ENCODE peak calls at places on chromosomes 11 and 22, in four cellular contexts. S, N, X and L are unnamed samples.

GRCh38 chr11:65500262-65501004 is 1.6 kb downstream of the MALAT1 start:
- DNase-seq in S (no peak), N (no peak), X (no peak), L (peak)

GRCh38 chr22:35473971-35474370 is 66.7 kb upstream of the RASD2 start:
- DNase-seq in S (no peak), N (no peak), X (no peak), L (no peak)

GRCh38 chr11:104105155-104105554 is 58.8 kb downstream of the PDGFD start:
- DNase-seq in S (no peak), N (no peak), X (no peak), L (no peak)

GRCh38 chr11:21511835-21512440 is 680.9 kb upstream of the ANO5 start:
- DNase-seq in S (peak), N (peak), X (peak), L (peak)

GRCh38 chr11:64268687-64269379 is 15.6 kb downstream of the BAD start:
- DNase-seq in S (peak), N (peak), X (peak), L (peak)

GRCh38 chr11:92909214-92909613 is 60.2 kb upstream of the MTNR1B start:
- DNase-seq in S (no peak), N (no peak), X (no peak), L (no peak)

GRCh38 chr22:24400726-24401596 is 26.4 kb upstream of the ADORA2A start:
- DNase-seq in S (no peak), N (no peak), X (no peak), L (no peak)

GRCh38 chr11:58787903-58788302 is 56.2 kb upstream of the GLYAT start:
- DNase-seq in S (no peak), N (no peak), X (no peak), L (no peak)

GRCh38 chr22:20567993-20568417 is 60.6 kb downstream of the MED15 start:
- DNase-seq in S (no peak), N (no peak), X (peak), L (no peak)

GRCh38 chr22:17576475-17576874 is 13.2 kb downstream of the SLC25A18 start:
- DNase-seq in S (no peak), N (no peak), X (no peak), L (no peak)

GRCh38 chr11:64518928-64519327 is 72.1 kb upstream of the SLC22A12 start:
- DNase-seq in S (no peak), N (no peak), X (no peak), L (no peak)

GRCh38 chr11:76706667-76707066 is 36.1 kb upstream of the LRRC32 start:
- DNase-seq in S (no peak), N (no peak), X (no peak), L (no peak)

GRCh38 chr11:76705834-76706233 is 35.3 kb upstream of the LRRC32 start:
- DNase-seq in S (no peak), N (no peak), X (no peak), L (peak)

GRCh38 chr11:76702378-76703128 is 32.0 kb upstream of the LRRC32 start:
- DNase-seq in S (no peak), N (no peak), X (peak), L (no peak)

GRCh38 chr11:76703707-76704106 is 33.2 kb upstream of the LRRC32 start:
- DNase-seq in S (no peak), N (no peak), X (no peak), L (no peak)

GRCh38 chr11:76704171-76704948 is 33.8 kb upstream of the LRRC32 start:
- DNase-seq in S (no peak), N (no peak), X (no peak), L (no peak)
- H3K4me3 ChIP-seq in S (no peak), N (no peak), X (no peak), L (no peak)

GRCh38 chr22:42272431-42273004 is 2.1 kb upstream of the TCF20 start:
- DNase-seq in S (no peak), N (no peak), X (no peak), L (no peak)
- TF ChIP-seq REST in S (no peak), N (no peak), X (no peak), L (no peak)

GRCh38 chr11:124877631-124878496 is 12.6 kb downstream of the ROBO3 start:
- DNase-seq in S (no peak), N (no peak), X (no peak), L (no peak)
- TF ChIP-seq GABPA in S (no peak), N (no peak), X (no peak), L (no peak)

GRCh38 chr11:45859661-45860140 is 12.4 kb downstream of the CRY2 start:
- DNase-seq in S (no peak), N (peak), X (no peak), L (no peak)
- H3K4me3 ChIP-seq in S (no peak), N (no peak), X (no peak), L (no peak)

DNA sequence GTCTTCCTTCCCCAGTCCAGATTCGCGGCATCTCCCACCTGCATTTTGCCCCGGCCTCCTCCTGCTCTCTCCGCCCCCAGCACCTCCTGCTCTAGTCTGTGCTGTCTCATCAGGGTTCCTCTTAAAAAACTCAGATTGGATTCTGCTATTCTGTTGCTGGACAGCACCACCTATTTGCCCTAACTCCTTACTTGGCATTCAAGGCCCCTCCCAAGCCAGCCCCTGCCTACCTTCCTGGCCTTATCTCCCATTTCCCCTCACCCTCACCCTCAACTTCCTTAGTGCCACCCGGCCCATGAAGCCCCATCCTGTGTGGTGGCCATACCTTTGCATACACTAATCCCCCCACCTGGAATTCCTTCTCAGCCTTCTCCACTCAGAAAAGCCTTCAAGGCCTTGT is 59.9 kb upstream of the PRDM11 start:
- DNase-seq in S (no peak), N (no peak), X (no peak), L (no peak)
- TF ChIP-seq REST in S (no peak), N (peak), X (no peak), L (peak)

DNA sequence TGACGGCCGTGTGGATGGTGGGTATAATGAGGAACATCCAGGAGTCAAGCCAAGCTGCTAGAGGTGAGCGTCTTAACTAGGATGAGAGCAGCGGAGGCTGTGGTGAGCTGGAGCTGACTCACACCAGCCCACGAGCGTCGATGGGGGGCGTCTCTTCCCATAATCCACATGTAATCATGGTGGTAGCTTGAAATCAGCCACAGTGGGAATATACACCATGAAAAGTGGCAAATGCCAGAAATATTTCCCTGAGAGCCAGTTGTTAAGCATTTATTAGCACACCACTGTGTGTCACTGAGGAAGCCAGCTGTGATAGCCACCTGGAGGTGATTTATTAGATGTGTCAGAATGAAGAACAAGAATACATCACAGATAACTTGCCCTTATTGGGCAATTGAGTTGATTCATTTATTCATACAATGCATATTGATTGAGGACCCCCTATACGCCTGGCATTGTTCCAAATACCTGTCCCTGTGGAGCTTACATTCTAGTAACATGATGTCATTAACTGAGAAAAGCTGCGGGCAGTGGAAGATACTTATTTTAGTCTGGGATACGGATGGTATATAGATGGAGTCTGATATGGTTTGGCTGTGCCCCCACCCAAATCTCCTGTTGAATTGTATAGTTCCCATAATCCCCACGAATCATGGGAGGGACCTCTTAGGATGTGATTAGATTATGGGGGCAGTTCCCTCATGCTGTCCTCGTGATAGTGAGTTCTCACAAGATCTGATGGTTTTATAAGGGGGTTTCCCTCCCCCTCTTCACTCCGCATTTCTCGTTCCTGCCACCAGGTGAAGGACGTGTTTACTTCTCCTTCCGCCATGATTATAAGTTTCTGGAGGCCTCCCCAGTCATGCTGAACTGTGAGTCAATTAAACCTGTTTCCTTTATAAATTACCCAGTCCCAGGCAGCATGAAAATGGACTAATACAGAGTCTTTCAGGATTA is 473.4 kb downstream of the METTL15 start:
- DNase-seq in S (no peak), N (no peak), X (no peak), L (no peak)
- TF ChIP-seq GABPA in S (no peak), N (no peak), X (no peak), L (no peak)

GRCh38 chr22:49658902-49659280 is 168.8 kb downstream of the BRD1 start:
- DNase-seq in S (no peak), N (no peak), X (no peak), L (no peak)

GRCh38 chr22:49656291-49656851 is 171.3 kb downstream of the BRD1 start:
- DNase-seq in S (no peak), N (no peak), X (no peak), L (peak)

GRCh38 chr22:49657974-49658550 is 169.6 kb downstream of the BRD1 start:
- DNase-seq in S (no peak), N (no peak), X (no peak), L (no peak)

GRCh38 chr22:49659281-49659923 is 168.3 kb downstream of the BRD1 start:
- DNase-seq in S (no peak), N (no peak), X (no peak), L (no peak)

GRCh38 chr22:49657275-49657973 is 170.2 kb downstream of the BRD1 start:
- DNase-seq in S (no peak), N (no peak), X (peak), L (peak)
- H3K4me3 ChIP-seq in S (no peak), N (no peak), X (peak), L (peak)

GRCh38 chr11:67239795-67240574 is 26.3 kb upstream of the GRK2 start:
- DNase-seq in S (peak), N (peak), X (peak), L (peak)
- TF ChIP-seq REST in S (peak), N (peak), X (no peak), L (peak)

DNA sequence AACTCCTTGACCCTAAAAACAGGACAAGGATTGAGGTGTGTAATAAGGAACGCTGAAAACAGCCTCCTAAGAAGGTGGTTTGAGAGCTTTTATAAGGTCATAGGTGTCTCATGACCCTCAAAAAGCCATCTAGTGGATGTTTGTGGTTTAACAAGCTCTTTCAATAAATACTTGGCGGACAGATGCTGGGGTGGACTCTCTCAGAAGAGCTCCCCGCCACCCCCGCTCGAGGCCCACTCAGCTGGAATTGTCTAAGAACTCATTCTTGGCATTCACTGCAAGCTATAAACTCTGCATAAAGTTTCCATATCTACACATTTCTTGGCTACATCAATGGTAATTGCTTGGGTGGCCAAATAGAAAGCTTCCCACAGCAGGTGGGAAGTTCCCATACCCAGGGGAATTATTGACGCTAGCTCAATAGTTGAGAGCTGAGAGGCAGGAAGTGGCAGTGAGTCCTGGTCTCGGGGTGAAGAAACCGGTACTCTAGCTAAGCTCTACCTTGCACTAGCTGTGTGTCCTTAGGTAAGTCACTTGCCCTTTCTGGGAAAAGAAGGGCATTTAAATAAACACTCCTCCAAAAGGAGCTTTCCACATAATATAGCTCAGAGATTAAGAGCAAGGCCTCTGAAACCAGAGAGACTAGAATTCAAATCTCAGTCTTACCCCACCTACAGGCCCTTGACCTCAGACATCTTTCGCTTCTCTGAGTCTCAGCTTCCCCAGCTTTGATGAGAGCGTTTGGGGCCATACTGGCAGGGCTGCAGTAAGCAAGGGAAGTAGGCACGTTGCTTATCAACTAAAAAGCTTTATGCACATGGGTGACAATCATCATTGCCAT is 6.4 kb downstream of the MS4A15 start:
- DNase-seq in S (peak), N (no peak), X (no peak), L (no peak)
- TF ChIP-seq GABPA in S (no peak), N (no peak), X (no peak), L (no peak)